ENCODE peak calls at places on chromosomes 12 and 14, in seven cellular contexts. Q is fibroblast of lung, W is HL-60, V is fibroblast of mammary gland, U is adrenal gland, Z is foreskin fibroblast, O is SK-N-SH. E is an unnamed sample.

GRCh38 chr14:85263916-85264315 is 266.0 kb upstream of the FLRT2 start:
- DNase-seq in Q (no peak), W (no peak), V (no peak), U (no peak), Z (no peak), O (no peak), E (no peak)

GRCh38 chr12:53078425-53079225 is 565 bp downstream of the SPRYD3 start:
- DNase-seq in Q (peak), W (no peak), V (peak), U (no peak), Z (no peak), O (no peak), E (no peak)

GRCh38 chr14:30450620-30451019 is 108.3 kb upstream of the G2E3 start:
- DNase-seq in Q (peak), W (no peak), V (no peak), U (no peak), Z (no peak), O (no peak), E (no peak)

GRCh38 chr12:5204271-5204670 is 160.6 kb downstream of the KCNA5 start:
- DNase-seq in Q (no peak), W (no peak), V (no peak), U (no peak), Z (no peak), O (no peak), E (no peak)

GRCh38 chr14:103317251-103317650 is 16.8 kb upstream of the EIF5 start:
- DNase-seq in Q (no peak), W (peak), V (no peak), U (no peak), Z (peak), O (no peak), E (no peak)

GRCh38 chr14:102570334-102570995 is 22.0 kb upstream of the RCOR1 start:
- DNase-seq in Q (no peak), W (no peak), V (no peak), U (no peak), Z (no peak), O (no peak), E (no peak)

GRCh38 chr14:89206426-89206825 is 210.6 kb downstream of the FOXN3 start:
- DNase-seq in Q (no peak), W (no peak), V (no peak), U (no peak), Z (no peak), O (no peak), E (no peak)

GRCh38 chr14:104774453-104775072 is 21.0 kb downstream of the AKT1 start:
- DNase-seq in Q (no peak), W (no peak), V (no peak), U (no peak), Z (no peak), O (no peak), E (no peak)

GRCh38 chr12:69821441-69822204 is 3.4 kb upstream of the MYRFL start:
- DNase-seq in Q (peak), W (no peak), V (peak), U (no peak), Z (peak), O (no peak), E (peak)

GRCh38 chr12:92144631-92145480 is 790 bp downstream of the BTG1 start:
- DNase-seq in Q (peak), W (no peak), V (peak), U (peak), Z (peak), O (peak), E (peak)

GRCh38 chr12:76037130-76038105 is 5.8 kb upstream of the PHLDA1 start:
- DNase-seq in Q (peak), W (no peak), V (peak), U (peak), Z (peak), O (peak), E (peak)

GRCh38 chr12:130154276-130154675 is 8.0 kb upstream of the FZD10 start:
- DNase-seq in Q (no peak), W (no peak), V (no peak), U (no peak), Z (no peak), O (no peak), E (no peak)

GRCh38 chr12:98901189-98901588 is 256.1 kb downstream of the APAF1 start:
- DNase-seq in Q (no peak), W (no peak), V (no peak), U (no peak), Z (no peak), O (no peak), E (no peak)

GRCh38 chr14:63266106-63266505 is 52.6 kb downstream of the GPHB5 start:
- DNase-seq in Q (peak), W (no peak), V (no peak), U (no peak), Z (no peak), O (no peak), E (no peak)

GRCh38 chr12:115097406-115097805 is 413.4 kb upstream of the TBX3 start:
- DNase-seq in Q (no peak), W (no peak), V (no peak), U (peak), Z (no peak), O (no peak), E (no peak)

GRCh38 chr14:88044782-88045446 is 40.0 kb downstream of the GPR65 start:
- DNase-seq in Q (no peak), W (no peak), V (no peak), U (no peak), Z (no peak), O (no peak), E (no peak)

GRCh38 chr14:20429801-20430669 is 5.9 kb downstream of the KLHL33 start:
- DNase-seq in Q (no peak), W (no peak), V (no peak), U (no peak), Z (no peak), O (no peak), E (no peak)

GRCh38 chr14:49879683-49880204 is 13.1 kb upstream of the ARF6 start:
- DNase-seq in Q (peak), W (peak), V (peak), U (peak), Z (no peak), O (peak), E (no peak)

GRCh38 chr12:46963977-46964376 is 115.4 kb upstream of the PCED1B start:
- DNase-seq in Q (peak), W (no peak), V (peak), U (peak), Z (peak), O (no peak), E (peak)

GRCh38 chr14:91173867-91174266 is 60.0 kb downstream of the DGLUCY start:
- DNase-seq in Q (no peak), W (no peak), V (no peak), U (no peak), Z (no peak), O (no peak), E (no peak)

GRCh38 chr14:66514206-66514605 is 6.3 kb downstream of the GPHN start:
- DNase-seq in Q (no peak), W (peak), V (peak), U (no peak), Z (no peak), O (no peak), E (peak)

DNA sequence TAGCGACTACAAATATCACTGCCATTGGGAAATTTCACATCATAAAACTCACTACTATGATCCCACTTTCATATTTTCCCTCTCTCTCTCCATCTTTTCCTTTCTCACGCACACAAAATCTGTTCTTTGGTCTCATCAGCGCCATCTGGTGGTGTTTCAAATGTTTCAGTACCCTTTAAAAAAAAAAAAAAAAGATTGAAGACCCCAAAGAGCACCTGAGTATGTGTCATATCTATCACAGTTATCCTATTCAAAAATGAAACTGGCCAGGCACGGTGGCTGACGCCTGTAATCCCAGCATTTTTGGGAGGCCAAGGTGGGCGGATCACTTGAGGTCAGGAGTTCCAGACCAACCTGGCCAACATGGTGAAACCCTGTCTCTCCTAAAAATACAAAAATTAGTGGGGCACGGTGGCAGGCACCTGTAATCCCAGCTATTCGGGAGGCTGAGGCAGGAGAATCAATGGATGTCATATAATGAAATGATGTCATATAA is 72.4 kb downstream of the TTC9 start:
- DNase-seq in Q (peak), W (no peak), V (peak), U (peak), Z (peak), O (peak), E (peak)
- TF ChIP-seq CTCF in Q (peak), W (no peak), V (peak), U (peak), Z (peak), O (peak), E (peak)

GRCh38 chr12:131455218-131455506 is 255.7 kb upstream of the SFSWAP start:
- DNase-seq in Q (no peak), W (no peak), V (no peak), U (no peak), Z (no peak), O (no peak), E (no peak)

GRCh38 chr12:131455581-131456110 is 255.2 kb upstream of the SFSWAP start:
- DNase-seq in Q (no peak), W (no peak), V (no peak), U (no peak), Z (no peak), O (no peak), E (no peak)

GRCh38 chr12:131449027-131449426 is 261.9 kb upstream of the SFSWAP start:
- DNase-seq in Q (no peak), W (no peak), V (no peak), U (no peak), Z (no peak), O (no peak), E (no peak)

GRCh38 chr12:131454418-131455217 is 256.3 kb upstream of the SFSWAP start:
- DNase-seq in Q (no peak), W (peak), V (peak), U (no peak), Z (no peak), O (peak), E (peak)

DNA sequence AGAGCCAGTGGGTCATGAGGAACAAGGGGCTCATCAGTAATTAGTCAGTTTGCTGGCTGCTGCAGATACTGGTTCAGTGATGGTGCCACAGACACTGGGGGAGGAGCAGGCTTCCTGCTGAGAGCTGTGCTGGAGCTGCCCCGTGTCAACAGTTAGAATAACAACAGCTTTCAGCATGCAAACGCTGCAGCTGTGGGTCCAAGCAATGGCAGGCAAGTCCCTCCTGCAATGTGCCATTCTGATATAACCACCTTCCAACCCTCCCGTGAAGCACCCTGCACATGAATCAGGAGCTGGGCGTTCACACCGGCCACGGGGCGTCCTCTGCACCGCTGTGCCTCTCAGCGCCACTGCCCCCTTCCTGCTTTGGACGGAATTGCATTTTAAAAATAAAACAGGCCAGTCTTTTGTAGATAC is 258.4 kb upstream of the SFSWAP start:
- DNase-seq in Q (no peak), W (no peak), V (no peak), U (no peak), Z (no peak), O (no peak), E (no peak)
- TF ChIP-seq CTCF in Q (no peak), W (peak), V (no peak), U (peak), Z (no peak), O (no peak), E (peak)

DNA sequence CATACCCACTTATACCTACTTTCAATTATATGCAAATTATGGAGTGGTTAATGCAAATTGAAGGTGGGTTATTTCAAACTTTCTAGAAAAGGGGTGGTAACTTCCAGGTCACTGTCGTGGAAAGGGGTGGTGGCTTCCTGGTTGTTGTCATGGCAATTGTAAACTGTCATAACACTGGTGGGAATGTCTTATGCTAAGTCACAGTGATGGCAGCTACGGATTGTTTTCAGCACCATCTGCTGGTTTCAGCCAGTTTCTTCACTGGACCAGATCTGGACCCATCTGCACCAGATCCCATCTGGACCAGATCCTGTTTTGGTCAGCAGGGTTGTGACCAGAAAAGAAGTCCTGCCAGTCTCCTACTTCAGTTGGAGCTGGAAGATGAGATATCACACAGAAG is 1469.3 kb downstream of the AACS start:
- DNase-seq in Q (no peak), W (no peak), V (no peak), U (no peak), Z (no peak), O (no peak), E (no peak)
- TF ChIP-seq CTCF in Q (no peak), W (no peak), V (no peak), U (no peak), Z (no peak), O (no peak), E (no peak)

GRCh38 chr12:49017764-49018281 is 753 bp downstream of the PRKAG1 start:
- DNase-seq in Q (peak), W (peak), V (peak), U (peak), Z (peak), O (peak), E (no peak)
- TF ChIP-seq CTCF in Q (peak), W (no peak), V (no peak), U (no peak), Z (no peak), O (no peak), E (no peak)

GRCh38 chr12:67982165-67982563 is 7.1 kb upstream of the IFNG-AS1 start:
- DNase-seq in Q (peak), W (no peak), V (peak), U (no peak), Z (peak), O (peak), E (no peak)

GRCh38 chr12:67981236-67982164 is 7.7 kb upstream of the IFNG-AS1 start:
- DNase-seq in Q (peak), W (no peak), V (peak), U (peak), Z (peak), O (no peak), E (peak)

GRCh38 chr12:67980391-67980790 is 8.9 kb upstream of the IFNG-AS1 start:
- DNase-seq in Q (no peak), W (no peak), V (peak), U (no peak), Z (no peak), O (no peak), E (no peak)

GRCh38 chr12:67977668-67978067 is 11.6 kb upstream of the IFNG-AS1 start:
- DNase-seq in Q (no peak), W (no peak), V (no peak), U (no peak), Z (no peak), O (no peak), E (no peak)
- TF ChIP-seq CTCF in Q (no peak), W (no peak), V (no peak), U (no peak), Z (no peak), O (peak), E (no peak)

E was measured in RWPE1.